ENCODE peak calls at places on chromosome 7, in six cellular contexts. G, W, T, L, A and I are unnamed samples.

GRCh38 chr7:88927-89921 is 103.1 kb upstream of the FAM20C start:
- DNase-seq in T (no peak), W (peak; percentile 82), G (no peak), A (peak; percentile 87), L (peak; percentile 34), I (no peak)

GRCh38 chr7:66768865-66769832 is 28.6 kb downstream of the RABGEF1 start:
- DNase-seq in W (no peak), T (no peak), A (no peak), L (no peak), G (no peak), I (no peak)

GRCh38 chr7:7808156-7808555 is 89.7 kb upstream of the RPA3 start:
- DNase-seq in G (no peak), A (no peak), W (no peak), L (no peak), T (no peak), I (no peak)

GRCh38 chr7:44398953-44399574 is 73.7 kb upstream of the CAMK2B start:
- DNase-seq in W (no peak), T (no peak), A (peak; percentile 37), L (no peak), G (no peak), I (no peak)

GRCh38 chr7:4399121-4399520 is 283.0 kb upstream of the FOXK1 start:
- DNase-seq in G (no peak), T (no peak), W (no peak), L (no peak), A (peak; percentile 64), I (no peak)

GRCh38 chr7:46226860-46227259 is 305.8 kb upstream of the IGFBP3 start:
- DNase-seq in L (no peak), T (no peak), A (no peak), W (no peak), G (no peak), I (no peak)

GRCh38 chr7:36945612-36946400 is 221.5 kb upstream of the AOAH start:
- DNase-seq in A (no peak), G (peak; percentile 43), T (peak; percentile 53), W (no peak), L (peak; percentile 26), I (peak; percentile 77)

GRCh38 chr7:157474685-157475084 is 137.9 kb downstream of the DNAJB6 start:
- DNase-seq in W (no peak), T (no peak), G (no peak), L (no peak), A (no peak), I (no peak)

GRCh38 chr7:29612596-29612995 is 49.0 kb downstream of the PRR15 start:
- DNase-seq in G (no peak), T (no peak), A (no peak), W (no peak), L (no peak), I (no peak)

GRCh38 chr7:16905300-16906044 is 23.7 kb upstream of the AGR3 start:
- DNase-seq in L (no peak), W (no peak), T (no peak), G (no peak), A (no peak), I (no peak)

GRCh38 chr7:108296911-108297310 is 159.3 kb downstream of the NRCAM start:
- DNase-seq in W (no peak), L (no peak), A (no peak), G (no peak), T (no peak), I (no peak)

GRCh38 chr7:36034020-36034419 is 119.0 kb upstream of the EEPD1 start:
- DNase-seq in A (no peak), G (no peak), W (no peak), L (no peak), T (no peak), I (no peak)

GRCh38 chr7:49023345-49024330 is 99.3 kb downstream of the CDC14C start:
- DNase-seq in W (no peak), G (no peak), L (no peak), A (no peak), T (no peak), I (no peak)

GRCh38 chr7:132499065-132499464 is 77.2 kb downstream of the PLXNA4 start:
- DNase-seq in G (no peak), L (no peak), W (peak; percentile 20), T (no peak), A (no peak), I (no peak)

GRCh38 chr7:42993038-42993437 is 60.9 kb downstream of the MRPL32 start:
- DNase-seq in A (no peak), G (no peak), W (no peak), L (no peak), T (no peak), I (no peak)

GRCh38 chr7:33909755-33910154 is 4.4 kb downstream of the BMPER start:
- DNase-seq in G (no peak), W (no peak), A (no peak), T (no peak), L (no peak), I (no peak)

GRCh38 chr7:123131556-123132345 is 68.0 kb downstream of the SLC13A1 start:
- DNase-seq in A (no peak), L (no peak), W (no peak), T (no peak), G (no peak), I (no peak)

GRCh38 chr7:40673285-40673684 is 538.5 kb downstream of the SUGCT start:
- DNase-seq in T (no peak), W (no peak), A (no peak), G (no peak), L (no peak), I (no peak)

GRCh38 chr7:137990251-137990901 is 11.5 kb downstream of the CREB3L2 start:
- DNase-seq in G (no peak), W (no peak), A (no peak), L (no peak), T (no peak), I (no peak)

GRCh38 chr7:151045262-151045661 is 3.1 kb upstream of the ASIC3 start:
- DNase-seq in L (no peak), T (no peak), W (no peak), G (no peak), A (no peak), I (no peak)

GRCh38 chr7:16660702-16661464 is 14.9 kb downstream of the BZW2 start:
- DNase-seq in G (no peak), L (no peak), W (no peak), T (no peak), A (no peak), I (no peak)

GRCh38 chr7:30983042-30983913 is 19.5 kb downstream of the GHRHR start:
- DNase-seq in T (peak; percentile 86), L (peak; percentile 78), W (peak; percentile 66), A (no peak), G (peak; percentile 80), I (peak; percentile 73)

GRCh38 chr7:122768827-122769226 is 66.1 kb upstream of the RNF148 start:
- DNase-seq in A (no peak), G (no peak), W (no peak), T (no peak), L (no peak), I (no peak)

GRCh38 chr7:72462311-72462710 is 50.2 kb upstream of the CALN1 start:
- DNase-seq in L (no peak), T (no peak), W (no peak), G (no peak), A (no peak), I (no peak)

GRCh38 chr7:116271980-116272886 is 61.9 kb downstream of the TES start:
- DNase-seq in W (peak; percentile 25), G (peak; percentile 21), L (peak; percentile 36), A (no peak), T (no peak), I (peak; percentile 64)

GRCh38 chr7:8724080-8724718 is 290.8 kb downstream of the NXPH1 start:
- DNase-seq in W (peak; percentile 42), T (no peak), A (no peak), G (peak; percentile 42), L (peak; percentile 15), I (no peak)

GRCh38 chr7:30451539-30452277 is 26.9 kb downstream of the NOD1 start:
- DNase-seq in G (no peak), W (no peak), L (no peak), A (no peak), T (no peak), I (no peak)

GRCh38 chr7:1225462-1226154 is 7.1 kb upstream of the UNCX start:
- DNase-seq in W (no peak), G (no peak), A (no peak), T (peak; percentile 57), L (no peak), I (no peak)
- H3K27me3 ChIP-seq in W (peaks cover 93% of the 10 kb centered on the region), G (peaks cover 99% of the 10 kb centered on the region), A (peaks cover 38% of the 10 kb centered on the region), T (peaks cover 62% of the 10 kb centered on the region), L (peaks cover 82% of the 10 kb centered on the region), I (peaks cover 66% of the 10 kb centered on the region)

GRCh38 chr7:130867581-130868136 is 133.7 kb upstream of the KLF14 start:
- DNase-seq in G (no peak), T (no peak), W (no peak), A (no peak), L (no peak), I (no peak)
- TF ChIP-seq POLR2A in G (no peak), T (no peak), W (no peak), A (no peak), L (no peak), I (no peak)

GRCh38 chr7:102287082-102287464 is 405 bp downstream of the SH2B2 start:
- DNase-seq in G (no peak), L (no peak), W (no peak), T (no peak), A (no peak), I (no peak)
- H3K27ac ChIP-seq in G (peak overlapping the region; percentile 77), L (peak overlapping the region; percentile 6), W (no peak overlapping the region), T (peak overlapping the region; percentile 27), A (peak overlapping the region; percentile 76), I (peak overlapping the region; percentile 60)

GRCh38 chr7:156082048-156082447 is 269.8 kb upstream of the SHH start:
- DNase-seq in A (no peak), T (no peak), W (no peak), L (no peak), G (no peak), I (no peak)

GRCh38 chr7:156074982-156075615 is 262.8 kb upstream of the SHH start:
- DNase-seq in G (no peak), L (no peak), T (no peak), A (no peak), W (no peak), I (no peak)

GRCh38 chr7:156079156-156079555 is 266.9 kb upstream of the SHH start:
- DNase-seq in W (no peak), A (no peak), G (no peak), T (no peak), L (no peak), I (no peak)

GRCh38 chr7:156080046-156080445 is 267.8 kb upstream of the SHH start:
- DNase-seq in W (no peak), T (no peak), L (no peak), A (no peak), G (no peak), I (no peak)

GRCh38 chr7:156080596-156080995 is 268.3 kb upstream of the SHH start:
- DNase-seq in W (peak; percentile 74), T (no peak), G (no peak), L (no peak), A (no peak), I (no peak)
- H3K27me3 ChIP-seq in W (no peaks in the 10 kb centered on the region), T (no peaks in the 10 kb centered on the region), G (no peaks in the 10 kb centered on the region), L (no peaks in the 10 kb centered on the region), A (no peaks in the 10 kb centered on the region), I (no peaks in the 10 kb centered on the region)